ENCODE peak calls at places on chromosomes 3 and 15, in four cellular contexts. Q is stomach, C is sigmoid colon, U is breast epithelium. F is an unnamed sample.

GRCh38 chr3:114674041-114674440 is 380.2 kb downstream of the TIGIT start:
- DNase-seq in Q (no peak), C (no peak), U (no peak), F (no peak)

GRCh38 chr3:109985942-109986555 is 648.7 kb upstream of the DPPA4 start:
- DNase-seq in Q (no peak), C (no peak), U (no peak), F (no peak)

GRCh38 chr15:90903733-90904536 is 833 bp downstream of the MAN2A2 start:
- DNase-seq in Q (peak; percentile 57), C (no peak), U (no peak), F (no peak)

GRCh38 chr3:96814581-96815567 is at the start of gene EPHA6:
- DNase-seq in Q (no peak), C (peak; percentile 66), U (no peak), F (no peak)

GRCh38 chr3:45180051-45180450 is 33.9 kb upstream of the CDCP1 start:
- DNase-seq in Q (no peak), C (no peak), U (no peak), F (no peak)

GRCh38 chr3:196631655-196632032 is 7.8 kb upstream of the NRROS start:
- DNase-seq in Q (no peak), C (no peak), U (no peak), F (no peak)

GRCh38 chr3:99651561-99651960 is 13.2 kb downstream of the COL8A1 start:
- DNase-seq in Q (no peak), C (peak; percentile 76), U (no peak), F (no peak)

GRCh38 chr3:72319202-72320095 is 528.8 kb downstream of the SHQ1 start:
- DNase-seq in Q (no peak), C (no peak), U (no peak), F (no peak)

GRCh38 chr15:70281261-70281810 is 183.6 kb upstream of the TLE3 start:
- DNase-seq in Q (no peak), C (no peak), U (no peak), F (peak; percentile 44)

GRCh38 chr3:62567097-62568021 is 194.0 kb upstream of the FEZF2 start:
- DNase-seq in Q (no peak), C (no peak), U (no peak), F (no peak)

GRCh38 chr15:88882745-88883144 is 12.6 kb downstream of the HAPLN3 start:
- DNase-seq in Q (no peak), C (no peak), U (no peak), F (no peak)

GRCh38 chr3:195270079-195270349 is 945 bp downstream of the XXYLT1 start:
- DNase-seq in Q (no peak), C (no peak), U (no peak), F (no peak)

GRCh38 chr15:75104804-75105557 is 81.6 kb downstream of the PPCDC start:
- DNase-seq in Q (no peak), C (no peak), U (peak; percentile 60), F (no peak)

GRCh38 chr3:183212096-183212495 is 41.0 kb upstream of the B3GNT5 start:
- DNase-seq in Q (no peak), C (no peak), U (no peak), F (no peak)

GRCh38 chr3:152682477-152682876 is 152.5 kb upstream of the P2RY1 start:
- DNase-seq in Q (no peak), C (no peak), U (no peak), F (no peak)

GRCh38 chr3:190281308-190282051 is 40.8 kb downstream of the CLDN1 start:
- DNase-seq in Q (no peak), C (no peak), U (no peak), F (no peak)

GRCh38 chr3:41742127-41742526 is 219.8 kb downstream of the ULK4 start:
- DNase-seq in Q (no peak), C (no peak), U (no peak), F (no peak)

GRCh38 chr15:60853077-60853476 is 374.1 kb upstream of the ICE2 start:
- DNase-seq in Q (no peak), C (no peak), U (no peak), F (no peak)

GRCh38 chr15:82018201-82018600 is 27.6 kb downstream of the MEX3B start:
- DNase-seq in Q (no peak), C (no peak), U (no peak), F (no peak)

GRCh38 chr3:29285356-29286070 is 4.6 kb downstream of the RBMS3 start:
- DNase-seq in Q (no peak), C (no peak), U (no peak), F (no peak)

GRCh38 chr3:126051234-126051633 is 32.7 kb downstream of the SLC41A3 start:
- DNase-seq in Q (no peak), C (no peak), U (no peak), F (no peak)

GRCh38 chr3:155326901-155327300 is 33.4 kb upstream of the STRIT1 start:
- DNase-seq in Q (no peak), C (no peak), U (no peak), F (no peak)

GRCh38 chr15:63408514-63408913 is 26.9 kb upstream of the CA12 start:
- DNase-seq in Q (no peak), C (no peak), U (no peak), F (no peak)

GRCh38 chr3:119664850-119665379 is 4.5 kb upstream of the POPDC2 start:
- DNase-seq in Q (no peak), C (no peak), U (no peak), F (no peak)

GRCh38 chr15:68489426-68489825 is 57.5 kb upstream of the ITGA11 start:
- DNase-seq in Q (no peak), C (no peak), U (no peak), F (no peak)

GRCh38 chr3:112128843-112129727 is 4.0 kb downstream of the GCSAM start:
- DNase-seq in Q (no peak), C (no peak), U (no peak), F (no peak)

GRCh38 chr3:184968115-184968514 is 156.1 kb downstream of the VPS8 start:
- DNase-seq in Q (no peak), C (no peak), U (no peak), F (no peak)

GRCh38 chr15:89305395-89305794 is 29.2 kb downstream of the POLG start:
- DNase-seq in Q (no peak), C (no peak), U (no peak), F (no peak)

GRCh38 chr3:32460031-32460749 is 42.5 kb downstream of the CMTM6 start:
- DNase-seq in Q (no peak), C (no peak), U (no peak), F (no peak)

GRCh38 chr3:112136959-112137693 is 4.1 kb upstream of the GCSAM start:
- DNase-seq in Q (no peak), C (no peak), U (no peak), F (no peak)

GRCh38 chr3:47250309-47251060 is 32.1 kb downstream of the KIF9 start:
- DNase-seq in Q (peak; percentile 49), C (no peak), U (no peak), F (no peak)

GRCh38 chr3:115272036-115272824 is 125.1 kb upstream of the ZBTB20 start:
- DNase-seq in Q (no peak), C (no peak), U (no peak), F (no peak)

GRCh38 chr3:10306156-10306555 is 13.4 kb upstream of the GHRL start:
- DNase-seq in Q (no peak), C (no peak), U (no peak), F (no peak)
- H3K36me3 ChIP-seq in Q (peaks cover 100% of the 10 kb centered on the region), C (peaks cover 98% of the 10 kb centered on the region), U (no peaks in the 10 kb centered on the region), F (peaks cover 94% of the 10 kb centered on the region)

DNA sequence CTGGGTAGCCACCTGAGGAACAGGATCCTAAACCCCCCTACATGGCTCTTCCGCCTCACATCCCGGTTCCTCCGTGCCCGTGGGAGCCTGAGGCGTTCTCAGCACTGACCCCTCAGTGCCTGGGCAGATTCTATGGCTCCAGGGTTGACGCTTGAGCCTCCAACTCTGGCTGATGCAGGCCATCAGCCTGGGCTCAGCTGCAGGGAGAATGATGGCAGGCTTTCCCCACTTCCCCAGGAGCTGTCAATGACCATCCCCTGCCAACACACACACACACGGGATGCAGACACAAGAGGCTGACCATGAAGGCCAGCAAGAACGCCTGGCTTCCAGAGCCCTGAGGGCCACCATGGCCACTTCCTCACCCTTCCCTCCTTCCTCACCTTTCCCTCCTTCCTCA is 15.8 kb upstream of the IGDCC3 start:
- DNase-seq in Q (no peak), C (no peak), U (no peak), F (no peak)
- H3K27me3 ChIP-seq in Q (no peaks in the 10 kb centered on the region), C (peaks cover 14% of the 10 kb centered on the region), U (peaks cover 3% of the 10 kb centered on the region), F (peaks cover 51% of the 10 kb centered on the region)

DNA sequence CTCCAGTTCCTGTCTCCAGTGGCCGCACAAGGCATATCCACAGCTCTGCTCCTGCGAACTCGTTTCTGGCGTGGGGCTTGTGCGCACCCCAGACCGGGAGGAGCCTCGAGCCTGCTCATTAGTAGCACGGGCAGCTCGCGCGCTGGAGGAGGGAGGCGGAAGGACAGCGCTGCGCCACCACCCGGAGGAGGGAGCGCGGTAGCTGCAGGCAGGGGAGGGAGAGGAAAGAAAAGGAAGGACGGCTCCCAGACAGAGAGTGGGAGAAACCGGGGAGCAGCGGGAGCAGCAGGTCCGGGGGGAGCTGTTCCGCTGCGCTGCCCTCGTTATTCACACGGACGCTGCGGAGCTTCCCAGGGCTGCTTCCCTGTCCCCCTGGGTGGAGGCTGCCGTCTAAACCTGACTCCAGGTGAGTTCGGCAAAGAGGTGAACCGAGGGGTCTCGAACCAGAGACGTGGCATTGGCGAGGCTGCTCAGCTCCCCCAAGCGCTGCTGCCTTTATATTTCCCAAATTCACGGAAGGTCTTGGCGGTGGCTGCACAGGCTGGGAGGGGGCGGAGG is 121.3 kb upstream of the ZNF717 start:
- DNase-seq in Q (no peak), C (peak; percentile 62), U (no peak), F (no peak)
- TF ChIP-seq POLR2AphosphoS5 in Q (no peak), C (no peak), U (no peak), F (no peak)

GRCh38 chr3:14456794-14457193 is 54.4 kb downstream of the SLC6A6 start:
- DNase-seq in Q (no peak), C (no peak), U (no peak), F (no peak)

GRCh38 chr3:14457999-14458398 is 55.6 kb downstream of the SLC6A6 start:
- DNase-seq in Q (peak; percentile 53), C (no peak), U (no peak), F (no peak)

GRCh38 chr3:14458434-14459280 is 56.3 kb downstream of the SLC6A6 start:
- DNase-seq in Q (no peak), C (no peak), U (no peak), F (no peak)

GRCh38 chr3:14455571-14456317 is 53.3 kb downstream of the SLC6A6 start:
- DNase-seq in Q (peak; percentile 95), C (no peak), U (peak; percentile 68), F (no peak)

DNA sequence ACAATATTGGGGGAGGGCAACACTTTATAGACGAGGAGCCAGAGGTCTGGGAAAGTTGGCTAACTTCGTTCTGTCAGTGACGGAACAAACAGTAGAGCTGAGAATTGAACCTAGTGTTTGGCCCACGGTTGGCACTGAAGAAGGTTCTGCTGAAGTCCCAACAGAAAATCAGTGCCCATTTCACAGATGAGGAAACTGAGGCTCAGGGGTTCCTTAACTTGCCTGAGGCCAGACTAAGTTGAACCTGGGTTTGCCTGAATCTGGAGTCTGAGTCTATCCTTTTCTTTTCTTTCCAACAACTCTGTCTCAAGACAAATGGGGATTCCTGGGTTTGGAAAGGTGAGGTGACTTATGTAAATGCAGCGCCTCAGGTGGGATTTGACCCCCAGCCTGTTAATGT is 55.1 kb downstream of the SLC6A6 start:
- DNase-seq in Q (no peak), C (no peak), U (no peak), F (no peak)
- H3K36me3 ChIP-seq in Q (peaks cover under 1% of the 10 kb centered on the region), C (no peaks in the 10 kb centered on the region), U (no peaks in the 10 kb centered on the region), F (peaks cover 7% of the 10 kb centered on the region)

F was measured in suprapubic skin.